ENCODE peak calls at places on chromosomes 5 and 9, in six cellular contexts. A is GM12891, R is endothelial cell of umbilical vein, H is sigmoid colon, N is upper lobe of left lung, E is GM12892. V is an unnamed sample.
A peak's percentile ranks its signal among the peaks of the same experiment; 100 is the strongest.

GRCh38 chr5:95043648-95044047 is 241.2 kb downstream of the MCTP1 start:
- DNase-seq in A (no peak), R (no peak), H (no peak), N (no peak), E (no peak), V (no peak)

GRCh38 chr9:124780757-124781151 is 3.8 kb downstream of the OLFML2A start:
- DNase-seq in A (no peak), R (no peak), H (peak; percentile 54), N (no peak), E (no peak), V (no peak)

GRCh38 chr9:136044971-136045594 is 50.0 kb downstream of the NACC2 start:
- DNase-seq in A (peak; percentile 13), R (no peak), H (peak; percentile 42), N (no peak), E (no peak), V (no peak)

GRCh38 chr9:129629251-129629650 is 3.3 kb downstream of the NTMT1 start:
- DNase-seq in A (no peak), R (no peak), H (no peak), N (no peak), E (no peak), V (no peak)

GRCh38 chr5:111668713-111669112 is 88.3 kb downstream of the NREP start:
- DNase-seq in A (no peak), R (no peak), H (no peak), N (no peak), E (no peak), V (no peak)

GRCh38 chr5:87303324-87303723 is 35.6 kb downstream of the RASA1 start:
- DNase-seq in A (no peak), R (no peak), H (no peak), N (no peak), E (no peak), V (no peak)

GRCh38 chr9:112846528-112847488 is 43.9 kb downstream of the SLC46A2 start:
- DNase-seq in A (no peak), R (no peak), H (no peak), N (peak; percentile 27), E (no peak), V (no peak)

GRCh38 chr5:159785639-159786038 is 130.6 kb upstream of the ADRA1B start:
- DNase-seq in A (no peak), R (no peak), H (no peak), N (no peak), E (no peak), V (no peak)

GRCh38 chr5:54090495-54091084 is 219.8 kb downstream of the ARL15 start:
- DNase-seq in A (no peak), R (peak; percentile 46), H (no peak), N (no peak), E (no peak), V (no peak)

GRCh38 chr5:61575103-61575502 is 243.0 kb downstream of the ZSWIM6 start:
- DNase-seq in A (no peak), R (peak; percentile 24), H (no peak), N (no peak), E (no peak), V (no peak)

GRCh38 chr9:127200106-127200862 is 64.3 kb upstream of the GARNL3 start:
- DNase-seq in A (no peak), R (no peak), H (no peak), N (no peak), E (no peak), V (no peak)

GRCh38 chr9:127198587-127198986 is 66.0 kb upstream of the GARNL3 start:
- DNase-seq in A (no peak), R (no peak), H (no peak), N (no peak), E (no peak), V (no peak)

GRCh38 chr9:127197186-127197860 is 67.3 kb upstream of the GARNL3 start:
- DNase-seq in A (no peak), R (no peak), H (no peak), N (no peak), E (no peak), V (no peak)

GRCh38 chr9:127197861-127198430 is 66.6 kb upstream of the GARNL3 start:
- DNase-seq in A (no peak), R (no peak), H (no peak), N (no peak), E (no peak), V (no peak)

DNA sequence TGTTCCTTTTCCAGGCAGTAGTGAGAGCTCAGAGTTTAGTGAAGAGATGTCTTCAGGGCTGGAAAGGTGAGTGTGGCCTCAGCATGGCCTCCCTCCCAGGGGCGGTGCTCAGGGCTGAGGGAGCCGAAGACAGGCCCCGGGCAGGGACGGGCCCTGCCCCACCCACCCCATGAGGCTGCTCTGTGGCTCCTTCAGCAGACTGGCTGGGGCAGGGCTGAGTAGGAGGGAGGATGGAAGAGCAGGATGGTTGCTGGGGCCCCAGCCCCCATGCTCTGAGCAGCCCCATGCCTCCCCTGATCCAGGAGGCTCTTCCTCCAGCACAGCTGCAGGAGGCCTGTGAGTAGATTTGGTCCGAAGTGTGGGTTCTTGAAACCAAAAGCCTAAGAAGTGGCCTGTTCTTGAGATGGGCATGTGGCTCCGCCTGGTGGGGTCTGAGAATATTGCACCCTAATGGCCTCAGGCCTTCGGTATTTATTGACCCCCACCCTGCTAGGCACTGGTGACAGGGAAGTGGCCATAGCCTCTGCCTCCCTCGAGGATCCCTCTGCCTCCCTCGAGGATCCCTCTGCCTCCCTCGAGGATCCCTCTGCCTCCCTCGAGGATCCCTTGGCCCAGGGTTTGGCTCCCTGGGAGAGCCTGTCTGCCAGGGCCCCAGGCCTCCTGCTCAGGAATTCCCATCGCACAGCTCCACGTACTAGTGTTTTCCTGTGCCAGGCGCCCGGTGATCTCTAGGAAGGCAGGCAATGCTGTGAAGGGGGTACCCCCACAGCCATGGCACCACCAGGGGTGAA is 65.4 kb upstream of the GARNL3 start:
- DNase-seq in A (peak; percentile 83), R (peak; percentile 81), H (peak; percentile 92), N (no peak), E (peak; percentile 85), V (no peak)
- TF ChIP-seq POLR2AphosphoS5 in A (no peak), R (no peak), H (peak; percentile 35), N (no peak), E (no peak), V (no peak)

GRCh38 chr9:91302831-91303230 is 58.9 kb downstream of the AUH start:
- DNase-seq in A (no peak), R (peak; percentile 76), H (no peak), N (no peak), E (no peak), V (no peak)
- TF ChIP-seq POLR2AphosphoS5 in A (no peak), R (peak; percentile 52), H (peak; percentile 88), N (peak; percentile 73), E (no peak), V (no peak)

DNA sequence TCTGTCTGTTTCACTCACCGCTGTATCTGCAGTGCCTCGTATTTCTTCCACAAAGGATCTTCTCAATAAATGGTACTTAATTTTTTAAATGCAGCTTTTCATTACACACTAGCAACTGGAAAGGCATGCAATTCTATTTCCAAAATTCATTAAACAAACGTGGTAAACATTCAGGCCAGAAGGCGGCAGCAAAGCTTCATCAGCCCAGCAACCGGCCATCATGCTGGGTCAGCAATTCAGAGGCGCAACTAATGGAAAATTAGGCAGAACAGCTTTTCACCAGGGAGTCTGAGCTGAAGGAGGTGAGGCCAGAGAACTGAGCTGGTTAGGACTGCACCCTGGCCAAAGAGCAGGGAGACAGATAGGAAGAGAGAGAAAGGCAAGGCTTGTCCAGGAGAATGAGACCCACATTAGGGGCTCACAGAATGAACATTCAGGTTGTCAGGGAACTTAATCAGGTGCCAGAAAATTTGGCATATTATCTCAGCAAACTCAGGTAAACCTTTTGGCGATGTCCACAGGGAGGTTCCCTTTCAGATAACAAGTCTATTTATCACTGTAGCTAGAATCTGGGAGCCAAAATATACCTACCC is 17.7 kb upstream of the RNF180 start:
- DNase-seq in A (peak; percentile 12), R (peak; percentile 60), H (peak; percentile 73), N (no peak), E (no peak), V (peak; percentile 8)
- TF ChIP-seq POLR2AphosphoS5 in A (no peak), R (no peak), H (no peak), N (no peak), E (no peak), V (peak; percentile 19)

GRCh38 chr9:13267743-13268142 is 11.7 kb downstream of the MPDZ start:
- DNase-seq in A (no peak), R (peak; percentile 97), H (no peak), N (no peak), E (no peak), V (no peak)
- TF ChIP-seq POLR2AphosphoS5 in A (no peak), R (peak; percentile 88), H (peak; percentile 31), N (no peak), E (no peak), V (no peak)

DNA sequence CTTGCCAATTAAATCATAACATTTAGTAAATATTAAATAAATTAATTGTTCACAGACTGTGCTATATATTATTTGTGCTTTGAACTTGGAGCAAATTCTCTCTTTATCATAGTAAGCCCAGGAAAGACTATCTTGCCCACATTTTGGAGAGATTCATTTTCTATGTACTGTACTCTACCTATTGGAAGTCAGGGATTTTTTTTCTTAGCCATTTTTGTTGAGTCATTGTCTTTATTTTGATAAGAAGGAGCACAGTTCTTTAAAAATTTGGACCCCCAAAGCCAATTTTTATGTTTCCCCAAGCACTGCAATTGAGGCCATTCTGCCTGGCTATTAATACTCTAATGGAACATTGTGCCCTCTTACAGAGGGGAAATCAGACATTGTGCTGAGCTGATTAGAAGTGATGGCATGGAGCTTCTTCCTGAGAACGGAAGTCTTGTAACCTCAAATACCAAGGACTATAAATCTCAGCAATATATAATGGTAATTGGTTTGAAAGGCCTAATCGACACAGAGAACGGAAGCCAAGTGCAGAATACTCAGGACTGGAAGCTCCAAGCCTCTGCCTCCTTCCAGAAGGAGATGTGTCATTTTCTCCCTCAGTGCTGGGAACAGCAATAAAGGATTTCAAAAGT is 188.8 kb upstream of the PAPPA start:
- DNase-seq in A (no peak), R (no peak), H (no peak), N (no peak), E (no peak), V (peak; percentile 96)
- TF ChIP-seq POLR2AphosphoS5 in A (no peak), R (no peak), H (no peak), N (no peak), E (no peak), V (peak; percentile 73)

GRCh38 chr9:73039916-73040263 is 87.0 kb upstream of the ALDH1A1 start:
- DNase-seq in A (no peak), R (no peak), H (no peak), N (no peak), E (no peak), V (no peak)

GRCh38 chr9:73039253-73039915 is 86.5 kb upstream of the ALDH1A1 start:
- DNase-seq in A (no peak), R (peak; percentile 43), H (peak; percentile 82), N (no peak), E (no peak), V (no peak)

GRCh38 chr9:73038089-73038509 is 85.2 kb upstream of the ALDH1A1 start:
- DNase-seq in A (no peak), R (no peak), H (no peak), N (no peak), E (no peak), V (no peak)

GRCh38 chr9:73037613-73038012 is 84.8 kb upstream of the ALDH1A1 start:
- DNase-seq in A (no peak), R (no peak), H (no peak), N (no peak), E (no peak), V (no peak)

GRCh38 chr9:73038613-73039012 is 85.8 kb upstream of the ALDH1A1 start:
- DNase-seq in A (no peak), R (no peak), H (peak; percentile 84), N (no peak), E (no peak), V (no peak)
- TF ChIP-seq POLR2AphosphoS5 in A (no peak), R (no peak), H (peak; percentile 23), N (no peak), E (no peak), V (no peak)

V was measured in SK-N-MC.